ENCODE peak calls at places on chromosome 1, in five cellular contexts. P is K562, Q is SK-N-SH, T is GM12878, R is H1. B is an unnamed sample.

GRCh38 chr1:154749078-154749760 is 120.9 kb downstream of the KCNN3 start:
- DNase-seq in P (peak), T (peak), Q (no peak), R (no peak), B (no peak)

GRCh38 chr1:159556931-159557369 is 21.1 kb upstream of the OR10J5 start:
- DNase-seq in Q (no peak), P (no peak), R (no peak), T (no peak), B (no peak)

GRCh38 chr1:70674981-70675685 is 264.1 kb downstream of the CTH start:
- DNase-seq in T (no peak), Q (no peak), P (peak), R (no peak), B (no peak)

GRCh38 chr1:8371372-8371991 is 53.6 kb downstream of the SLC45A1 start:
- DNase-seq in T (no peak), Q (no peak), R (no peak), P (no peak), B (no peak)

GRCh38 chr1:217521317-217521716 is 109.6 kb downstream of the GPATCH2 start:
- DNase-seq in Q (no peak), T (no peak), P (no peak), R (no peak), B (no peak)

GRCh38 chr1:205298191-205298994 is 23.2 kb downstream of the NUAK2 start:
- DNase-seq in P (no peak), T (no peak), R (peak), Q (no peak), B (peak)

GRCh38 chr1:100353073-100353801 is 931 bp downstream of the CDC14A start:
- DNase-seq in Q (peak), P (peak), T (peak), R (peak), B (peak)

GRCh38 chr1:20654104-20654690 is 7.0 kb downstream of the DDOST start:
- DNase-seq in R (no peak), T (no peak), P (no peak), Q (no peak), B (no peak)

GRCh38 chr1:206682111-206682510 is 2.6 kb upstream of the MAPKAPK2 start:
- DNase-seq in P (no peak), Q (no peak), R (no peak), T (no peak), B (peak)

GRCh38 chr1:177181631-177182291 is 11.0 kb downstream of the BRINP2 start:
- DNase-seq in T (no peak), P (peak), R (peak), Q (peak), B (peak)

GRCh38 chr1:87636198-87636892 is 307.7 kb downstream of the LMO4 start:
- DNase-seq in R (no peak), T (no peak), P (no peak), Q (no peak), B (no peak)

GRCh38 chr1:180252638-180253536 is 22.8 kb downstream of the LHX4 start:
- DNase-seq in T (peak), P (peak), R (peak), Q (peak), B (peak)

GRCh38 chr1:68103006-68103545 is 52.6 kb upstream of the DIRAS3 start:
- DNase-seq in T (no peak), Q (no peak), P (no peak), R (no peak), B (no peak)

GRCh38 chr1:225468270-225469020 is 40.6 kb upstream of the LBR start:
- DNase-seq in R (no peak), T (no peak), Q (no peak), P (no peak), B (no peak)

GRCh38 chr1:117209094-117209493 is 1.6 kb downstream of the VTCN1 start:
- DNase-seq in T (no peak), R (no peak), P (no peak), Q (no peak), B (no peak)

GRCh38 chr1:170533331-170533730 is 1.4 kb downstream of the GORAB start:
- DNase-seq in Q (no peak), R (no peak), P (no peak), T (no peak), B (no peak)

GRCh38 chr1:25914074-25914995 is 8.1 kb upstream of the STMN1 start:
- DNase-seq in T (no peak), P (no peak), Q (no peak), R (no peak), B (no peak)

GRCh38 chr1:25922064-25922632 is 15.9 kb upstream of the STMN1 start:
- DNase-seq in T (no peak), P (no peak), R (no peak), Q (no peak), B (no peak)

GRCh38 chr1:25916460-25916859 is 10.2 kb upstream of the STMN1 start:
- DNase-seq in Q (no peak), P (no peak), T (no peak), R (no peak), B (no peak)

GRCh38 chr1:25918615-25919014 is 12.4 kb upstream of the STMN1 start:
- DNase-seq in Q (no peak), P (no peak), R (no peak), T (no peak), B (no peak)

DNA sequence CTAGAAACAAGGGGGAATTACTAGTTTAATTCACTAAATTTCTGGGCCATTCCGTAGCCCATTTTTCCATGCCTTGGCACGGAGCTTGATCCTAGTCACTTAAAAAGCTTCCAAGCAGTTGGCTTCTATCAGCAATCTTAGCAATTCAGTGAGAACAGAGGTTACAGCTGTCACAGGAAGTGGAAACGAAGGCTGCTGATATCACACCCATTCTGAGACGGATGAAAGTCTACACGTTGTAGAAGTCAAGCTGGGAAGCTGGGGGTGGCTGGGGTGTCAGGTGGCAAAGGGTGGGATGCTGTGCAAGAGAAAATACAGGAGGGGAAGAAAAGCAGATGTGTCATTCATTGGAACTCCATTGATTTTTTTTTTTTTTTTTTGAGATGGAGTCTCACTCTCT is 11.8 kb upstream of the STMN1 start:
- DNase-seq in R (no peak), P (no peak), Q (no peak), T (no peak), B (no peak)
- TF ChIP-seq TAF1 in R (no peak), P (no peak), Q (no peak), T (no peak), B (no peak)

DNA sequence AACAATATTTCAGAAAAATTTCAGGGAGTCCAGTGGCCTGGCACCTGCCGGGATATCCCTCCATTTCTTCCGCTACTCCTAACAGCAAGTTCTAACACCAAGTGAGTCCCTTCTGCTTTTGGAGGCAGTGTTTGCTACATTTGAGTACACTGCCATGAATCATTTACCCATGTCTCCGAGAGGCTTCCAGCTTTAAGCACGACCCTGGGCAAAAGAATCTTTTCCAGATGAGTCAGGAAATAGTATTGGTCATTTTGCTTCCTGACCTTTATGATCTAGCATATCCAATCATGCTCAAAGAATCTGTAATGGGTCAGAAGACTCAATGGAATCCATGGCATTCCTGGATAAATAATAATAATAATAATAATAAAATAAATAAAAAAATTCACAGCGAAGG is 60.7 kb upstream of the FMN2 start:
- DNase-seq in P (no peak), T (no peak), R (no peak), Q (no peak), B (peak)
- TF ChIP-seq USF2 in P (no peak), T (no peak), R (no peak), Q (no peak), B (no peak)

DNA sequence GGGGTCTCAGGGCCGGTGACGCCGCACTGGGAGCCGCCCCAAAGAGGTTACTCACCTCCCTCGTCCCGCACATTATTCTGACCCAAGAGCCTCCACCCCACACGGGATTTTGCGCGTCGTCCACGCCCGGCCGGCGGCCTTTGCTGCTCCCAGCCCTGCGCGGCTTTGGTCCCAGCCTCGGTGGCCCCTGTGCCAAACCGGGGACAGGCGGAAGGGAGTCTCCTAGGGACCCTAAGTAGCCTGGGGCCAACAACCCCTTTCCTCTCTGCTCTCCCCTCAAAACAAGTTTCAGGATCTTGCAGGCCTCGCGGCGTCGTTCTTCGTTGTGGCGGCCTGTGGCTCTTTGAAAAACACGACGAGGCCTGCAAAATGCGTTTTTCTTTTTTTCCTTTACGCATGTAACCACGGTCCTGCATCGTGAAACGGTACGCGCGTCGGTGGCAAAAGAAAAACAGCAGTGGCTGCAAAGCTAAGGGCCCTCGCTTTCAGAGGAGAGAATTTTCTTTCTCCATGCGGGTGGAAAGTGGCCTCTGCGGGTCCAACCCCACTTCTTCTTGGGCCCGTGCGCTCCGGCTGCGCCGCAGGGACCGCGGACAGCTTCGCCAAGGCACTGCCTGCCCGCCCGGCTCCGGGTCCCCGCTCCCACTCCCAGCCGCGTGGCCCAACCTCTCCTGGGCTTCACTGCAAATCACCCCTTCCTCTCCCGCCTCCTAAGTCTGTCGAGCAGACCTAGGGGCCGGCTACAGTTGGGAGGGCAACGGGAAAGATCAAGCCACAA is 816 bp upstream of the RUNX3 start:
- DNase-seq in R (peak), P (no peak), T (no peak), Q (peak), B (no peak)
- TF ChIP-seq TAF1 in R (no peak), P (no peak), T (no peak), Q (no peak), B (no peak)

DNA sequence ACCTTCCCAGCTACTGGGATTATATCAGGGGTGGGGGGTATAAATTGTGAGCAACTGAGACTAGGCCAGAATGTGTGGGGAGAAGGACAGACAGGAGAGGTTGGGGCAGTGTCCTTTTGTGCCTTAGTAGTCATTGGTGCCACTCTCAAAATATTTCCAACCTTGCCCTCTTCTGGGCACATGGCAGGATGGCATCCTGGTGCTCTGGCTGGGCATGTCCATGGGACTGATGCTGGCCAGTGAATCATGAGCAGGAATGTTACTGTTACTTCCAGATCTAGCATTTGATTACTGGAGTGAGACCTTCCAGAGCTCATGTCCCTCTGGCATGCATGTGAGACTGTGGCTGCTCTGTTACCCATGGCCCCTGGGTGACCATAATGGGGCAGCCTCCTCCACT is 151.2 kb downstream of the MATN1 start:
- DNase-seq in R (no peak), Q (peak), P (no peak), T (no peak), B (no peak)
- TF ChIP-seq USF2 in R (no peak), Q (no peak), P (no peak), T (no peak), B (no peak)

DNA sequence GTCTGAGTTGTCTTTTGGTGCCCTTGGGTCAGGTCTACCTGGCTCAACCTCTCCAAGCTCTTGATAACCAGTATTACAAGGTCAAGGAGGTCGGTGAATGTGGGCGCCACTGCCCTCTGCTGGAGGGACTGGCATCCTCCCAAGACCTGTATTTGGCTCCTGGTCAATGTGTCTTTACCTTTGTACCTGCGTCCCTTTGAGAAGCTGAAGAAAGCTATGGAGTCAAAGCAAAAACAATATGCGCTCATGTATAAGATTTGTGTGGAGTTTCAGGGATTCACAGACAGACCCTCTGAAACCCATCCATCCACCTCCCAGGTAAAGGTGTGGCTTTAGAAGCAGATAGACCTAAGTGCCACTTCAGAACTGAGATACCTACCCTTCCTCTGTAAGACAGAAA is 61.8 kb upstream of the NBL1 start:
- DNase-seq in R (peak), P (peak), Q (peak), T (peak), B (no peak)
- TF ChIP-seq TAF1 in R (no peak), P (no peak), Q (no peak), T (no peak), B (no peak)

GRCh38 chr1:114322726-114323125 is 169.1 kb upstream of the SYT6 start:
- DNase-seq in Q (no peak), T (no peak), P (no peak), R (no peak), B (no peak)

GRCh38 chr1:114320586-114320985 is 166.9 kb upstream of the SYT6 start:
- DNase-seq in Q (no peak), T (no peak), R (no peak), P (no peak), B (no peak)

GRCh38 chr1:114318951-114319350 is 165.3 kb upstream of the SYT6 start:
- DNase-seq in P (no peak), T (no peak), R (no peak), Q (no peak), B (no peak)

GRCh38 chr1:114322207-114322606 is 168.5 kb upstream of the SYT6 start:
- DNase-seq in Q (no peak), P (no peak), T (no peak), R (no peak), B (no peak)

GRCh38 chr1:114319480-114319879 is 165.8 kb upstream of the SYT6 start:
- DNase-seq in T (no peak), R (no peak), Q (no peak), P (no peak), B (no peak)
- TF ChIP-seq USF2 in T (no peak), R (no peak), Q (no peak), P (no peak), B (no peak)

B was measured in HepG2.